ENCODE peak calls at places on chromosomes 6 and 20, in eight cellular contexts. One of them, this sample, is unnamed.
A peak's percentile ranks its signal among the peaks of the same experiment; 100 is the strongest.

GRCh38 chr6:162387723-162388382 is 339.7 kb downstream of the PRKN start:
- DNase-seq in colonic mucosa: no peak
- DNase-seq in activated B cell treated with CpG ODN at 0.5 μM for 24 hours: no peak
- DNase-seq in endothelial cell: no peak
- DNase-seq in fibroblast of lung: no peak
- DNase-seq in AG09319: no peak
- DNase-seq in Peyer's patch: no peak
- DNase-seq in lung: no peak
- DNase-seq in this sample: no peak

GRCh38 chr6:147063469-147064031 is 140.7 kb upstream of the STXBP5 start:
- DNase-seq in colonic mucosa: no peak
- DNase-seq in activated B cell treated with CpG ODN at 0.5 μM for 24 hours: no peak
- DNase-seq in endothelial cell: no peak
- DNase-seq in fibroblast of lung: peak; percentile 89
- DNase-seq in AG09319: no peak
- DNase-seq in Peyer's patch: no peak
- DNase-seq in lung: no peak
- DNase-seq in this sample: no peak

GRCh38 chr20:41078329-41078728 is 49.7 kb downstream of the TOP1 start:
- DNase-seq in colonic mucosa: no peak
- DNase-seq in activated B cell treated with CpG ODN at 0.5 μM for 24 hours: no peak
- DNase-seq in endothelial cell: no peak
- DNase-seq in fibroblast of lung: peak; percentile 70
- DNase-seq in AG09319: peak; percentile 24
- DNase-seq in Peyer's patch: no peak
- DNase-seq in lung: no peak
- DNase-seq in this sample: no peak

GRCh38 chr6:170462366-170463020 is 90.6 kb downstream of the PSMB1 start:
- DNase-seq in colonic mucosa: no peak
- DNase-seq in activated B cell treated with CpG ODN at 0.5 μM for 24 hours: no peak
- DNase-seq in endothelial cell: no peak
- DNase-seq in fibroblast of lung: no peak
- DNase-seq in AG09319: no peak
- DNase-seq in Peyer's patch: no peak
- DNase-seq in lung: no peak
- DNase-seq in this sample: no peak

GRCh38 chr20:20498081-20498861 is 130.4 kb downstream of the INSM1 start:
- DNase-seq in colonic mucosa: no peak
- DNase-seq in activated B cell treated with CpG ODN at 0.5 μM for 24 hours: no peak
- DNase-seq in endothelial cell: no peak
- DNase-seq in fibroblast of lung: peak; percentile 65
- DNase-seq in AG09319: no peak
- DNase-seq in Peyer's patch: no peak
- DNase-seq in lung: no peak
- DNase-seq in this sample: no peak

GRCh38 chr20:63100401-63100925 is 93.7 kb upstream of the BHLHE23 start:
- DNase-seq in colonic mucosa: no peak
- DNase-seq in activated B cell treated with CpG ODN at 0.5 μM for 24 hours: no peak
- DNase-seq in endothelial cell: no peak
- DNase-seq in fibroblast of lung: no peak
- DNase-seq in AG09319: no peak
- DNase-seq in Peyer's patch: peak; percentile 27
- DNase-seq in lung: no peak
- DNase-seq in this sample: peak; percentile 47

GRCh38 chr6:47134476-47135189 is 92.5 kb upstream of the ADGRF1 start:
- DNase-seq in colonic mucosa: no peak
- DNase-seq in activated B cell treated with CpG ODN at 0.5 μM for 24 hours: no peak
- DNase-seq in endothelial cell: no peak
- DNase-seq in fibroblast of lung: peak; percentile 94
- DNase-seq in AG09319: peak; percentile 84
- DNase-seq in Peyer's patch: no peak
- DNase-seq in lung: no peak
- DNase-seq in this sample: no peak

GRCh38 chr20:3727333-3728035 is 5.0 kb upstream of the HSPA12B start:
- DNase-seq in colonic mucosa: no peak
- DNase-seq in activated B cell treated with CpG ODN at 0.5 μM for 24 hours: no peak
- DNase-seq in endothelial cell: no peak
- DNase-seq in fibroblast of lung: peak; percentile 48
- DNase-seq in AG09319: peak; percentile 8
- DNase-seq in Peyer's patch: no peak
- DNase-seq in lung: no peak
- DNase-seq in this sample: no peak

GRCh38 chr6:166026586-166027126 is 141.0 kb downstream of the TBXT start:
- DNase-seq in colonic mucosa: no peak
- DNase-seq in activated B cell treated with CpG ODN at 0.5 μM for 24 hours: no peak
- DNase-seq in endothelial cell: no peak
- DNase-seq in fibroblast of lung: no peak
- DNase-seq in AG09319: no peak
- DNase-seq in Peyer's patch: no peak
- DNase-seq in lung: no peak
- DNase-seq in this sample: no peak

GRCh38 chr20:21398109-21398480 is 769 bp upstream of the NKX2-4 start:
- DNase-seq in colonic mucosa: no peak
- DNase-seq in activated B cell treated with CpG ODN at 0.5 μM for 24 hours: no peak
- DNase-seq in endothelial cell: no peak
- DNase-seq in fibroblast of lung: no peak
- DNase-seq in AG09319: no peak
- DNase-seq in Peyer's patch: no peak
- DNase-seq in lung: no peak
- DNase-seq in this sample: no peak

GRCh38 chr6:137001977-137002302 is 42.8 kb downstream of the IL20RA start:
- DNase-seq in colonic mucosa: no peak
- DNase-seq in activated B cell treated with CpG ODN at 0.5 μM for 24 hours: no peak
- DNase-seq in endothelial cell: no peak
- DNase-seq in fibroblast of lung: no peak
- DNase-seq in AG09319: no peak
- DNase-seq in Peyer's patch: no peak
- DNase-seq in lung: no peak
- DNase-seq in this sample: no peak

GRCh38 chr6:30200551-30201281 is 12.5 kb downstream of the TRIM26 start:
- DNase-seq in colonic mucosa: no peak
- DNase-seq in activated B cell treated with CpG ODN at 0.5 μM for 24 hours: no peak
- DNase-seq in endothelial cell: no peak
- DNase-seq in fibroblast of lung: no peak
- DNase-seq in AG09319: no peak
- DNase-seq in Peyer's patch: peak; percentile 75
- DNase-seq in lung: peak; percentile 28
- DNase-seq in this sample: no peak

GRCh38 chr20:37384683-37385174 is 38.8 kb downstream of the SRC start:
- DNase-seq in colonic mucosa: peak; percentile 55
- DNase-seq in activated B cell treated with CpG ODN at 0.5 μM for 24 hours: peak; percentile 87
- DNase-seq in endothelial cell: peak; percentile 84
- DNase-seq in fibroblast of lung: peak; percentile 49
- DNase-seq in AG09319: no peak
- DNase-seq in Peyer's patch: peak; percentile 85
- DNase-seq in lung: peak; percentile 57
- DNase-seq in this sample: peak; percentile 85

GRCh38 chr20:13261460-13262301 is 40.6 kb downstream of the ISM1 start:
- DNase-seq in colonic mucosa: peak; percentile 36
- DNase-seq in activated B cell treated with CpG ODN at 0.5 μM for 24 hours: no peak
- DNase-seq in endothelial cell: peak; percentile 63
- DNase-seq in fibroblast of lung: peak; percentile 62
- DNase-seq in AG09319: no peak
- DNase-seq in Peyer's patch: peak; percentile 66
- DNase-seq in lung: peak; percentile 37
- DNase-seq in this sample: no peak

GRCh38 chr6:23663652-23664051 is 462.4 kb upstream of the NRSN1 start:
- DNase-seq in colonic mucosa: no peak
- DNase-seq in activated B cell treated with CpG ODN at 0.5 μM for 24 hours: no peak
- DNase-seq in endothelial cell: no peak
- DNase-seq in fibroblast of lung: no peak
- DNase-seq in AG09319: no peak
- DNase-seq in Peyer's patch: no peak
- DNase-seq in lung: no peak
- DNase-seq in this sample: no peak

GRCh38 chr6:34723203-34723602 is 26.6 kb upstream of the ILRUN start:
- DNase-seq in colonic mucosa: no peak
- DNase-seq in activated B cell treated with CpG ODN at 0.5 μM for 24 hours: no peak
- DNase-seq in endothelial cell: no peak
- DNase-seq in fibroblast of lung: peak; percentile 41
- DNase-seq in AG09319: peak; percentile 3
- DNase-seq in Peyer's patch: no peak
- DNase-seq in lung: no peak
- DNase-seq in this sample: no peak

GRCh38 chr6:169654590-169655391 is 47.0 kb downstream of the WDR27 start:
- DNase-seq in colonic mucosa: peak; percentile 69
- DNase-seq in activated B cell treated with CpG ODN at 0.5 μM for 24 hours: no peak
- DNase-seq in endothelial cell: no peak
- DNase-seq in fibroblast of lung: peak; percentile 73
- DNase-seq in AG09319: peak; percentile 29
- DNase-seq in Peyer's patch: peak; percentile 88
- DNase-seq in lung: peak; percentile 59
- DNase-seq in this sample: no peak

GRCh38 chr20:2748551-2749342 is 51.7 kb downstream of the CPXM1 start:
- DNase-seq in colonic mucosa: no peak
- DNase-seq in activated B cell treated with CpG ODN at 0.5 μM for 24 hours: no peak
- DNase-seq in endothelial cell: no peak
- DNase-seq in fibroblast of lung: no peak
- DNase-seq in AG09319: no peak
- DNase-seq in Peyer's patch: no peak
- DNase-seq in lung: no peak
- DNase-seq in this sample: peak; percentile 65

DNA sequence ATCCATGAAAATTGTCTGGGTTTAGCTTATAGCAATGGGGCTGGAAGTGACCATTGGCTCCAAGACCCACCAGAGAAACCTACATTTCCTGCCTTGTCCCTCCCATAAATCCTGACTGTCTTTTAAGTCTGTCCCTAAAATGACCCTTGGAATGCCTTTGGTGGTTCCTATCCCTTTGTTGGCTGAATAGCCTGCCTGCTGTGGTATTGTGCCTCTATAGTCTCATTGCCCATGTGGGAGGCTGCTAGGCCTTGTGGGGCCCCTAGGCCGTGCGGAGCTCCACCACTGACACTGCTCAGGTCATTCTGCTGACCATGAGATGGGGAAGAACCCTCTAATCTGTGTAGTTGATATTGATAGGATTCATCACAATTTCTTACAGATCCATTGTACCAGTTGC is 43.3 kb downstream of the SCP2D1 start:
- DNase-seq in colonic mucosa: no peak
- DNase-seq in activated B cell treated with CpG ODN at 0.5 μM for 24 hours: no peak
- DNase-seq in endothelial cell: no peak
- DNase-seq in fibroblast of lung: no peak
- DNase-seq in AG09319: no peak
- DNase-seq in Peyer's patch: no peak
- DNase-seq in lung: no peak
- DNase-seq in this sample: no peak
- TF ChIP-seq CTCF in colonic mucosa: no peak
- TF ChIP-seq CTCF in activated B cell treated with CpG ODN at 0.5 μM for 24 hours: no peak
- TF ChIP-seq CTCF in endothelial cell: no peak
- TF ChIP-seq CTCF in fibroblast of lung: no peak
- TF ChIP-seq CTCF in AG09319: no peak
- TF ChIP-seq CTCF in Peyer's patch: no peak
- TF ChIP-seq CTCF in lung: no peak
- TF ChIP-seq CTCF in this sample: no peak

DNA sequence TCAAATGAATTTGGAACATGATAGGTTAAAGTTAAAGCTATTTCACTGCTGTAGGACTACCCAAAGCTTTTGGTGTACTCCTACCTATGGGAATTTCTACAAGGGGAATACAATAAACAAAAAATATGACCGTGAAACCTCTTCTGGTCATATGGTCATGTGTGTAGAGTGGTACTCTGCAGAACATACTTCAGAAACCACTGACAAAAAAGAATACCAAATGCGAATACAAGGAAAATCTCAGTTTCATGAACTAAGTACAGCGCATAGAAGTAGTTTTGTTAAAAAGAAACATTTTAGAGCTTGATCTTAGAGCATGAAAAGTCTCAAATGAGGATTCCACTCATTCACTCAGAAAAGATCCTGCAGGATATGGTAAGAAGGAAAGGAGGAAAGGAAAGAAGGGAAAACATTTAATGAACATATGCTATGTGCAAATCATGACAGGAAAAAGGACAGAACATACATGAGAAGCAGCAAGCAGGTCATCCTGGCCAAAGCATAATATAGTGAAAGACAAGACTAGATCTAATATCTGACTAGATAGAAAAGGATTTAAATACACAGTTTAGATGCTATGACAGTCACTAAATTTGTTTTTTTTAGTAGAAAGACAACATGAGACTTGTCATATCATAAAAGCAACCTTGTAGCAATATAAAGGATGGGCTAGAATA is 36.5 kb downstream of the SNX14 start:
- DNase-seq in colonic mucosa: no peak
- DNase-seq in activated B cell treated with CpG ODN at 0.5 μM for 24 hours: no peak
- DNase-seq in endothelial cell: no peak
- DNase-seq in fibroblast of lung: no peak
- DNase-seq in AG09319: no peak
- DNase-seq in Peyer's patch: no peak
- DNase-seq in lung: no peak
- DNase-seq in this sample: no peak
- TF ChIP-seq CTCF in colonic mucosa: no peak
- TF ChIP-seq CTCF in activated B cell treated with CpG ODN at 0.5 μM for 24 hours: no peak
- TF ChIP-seq CTCF in endothelial cell: no peak
- TF ChIP-seq CTCF in fibroblast of lung: no peak
- TF ChIP-seq CTCF in AG09319: no peak
- TF ChIP-seq CTCF in Peyer's patch: no peak
- TF ChIP-seq CTCF in lung: no peak
- TF ChIP-seq CTCF in this sample: no peak

GRCh38 chr6:93494057-93494456 is 74.7 kb upstream of the EPHA7 start:
- DNase-seq in colonic mucosa: no peak
- DNase-seq in activated B cell treated with CpG ODN at 0.5 μM for 24 hours: no peak
- DNase-seq in endothelial cell: no peak
- DNase-seq in fibroblast of lung: no peak
- DNase-seq in AG09319: no peak
- DNase-seq in Peyer's patch: no peak
- DNase-seq in lung: no peak
- DNase-seq in this sample: no peak
- TF ChIP-seq CTCF in colonic mucosa: no peak
- TF ChIP-seq CTCF in activated B cell treated with CpG ODN at 0.5 μM for 24 hours: no peak
- TF ChIP-seq CTCF in endothelial cell: no peak
- TF ChIP-seq CTCF in fibroblast of lung: no peak
- TF ChIP-seq CTCF in AG09319: no peak
- TF ChIP-seq CTCF in Peyer's patch: no peak
- TF ChIP-seq CTCF in lung: no peak
- TF ChIP-seq CTCF in this sample: no peak

DNA sequence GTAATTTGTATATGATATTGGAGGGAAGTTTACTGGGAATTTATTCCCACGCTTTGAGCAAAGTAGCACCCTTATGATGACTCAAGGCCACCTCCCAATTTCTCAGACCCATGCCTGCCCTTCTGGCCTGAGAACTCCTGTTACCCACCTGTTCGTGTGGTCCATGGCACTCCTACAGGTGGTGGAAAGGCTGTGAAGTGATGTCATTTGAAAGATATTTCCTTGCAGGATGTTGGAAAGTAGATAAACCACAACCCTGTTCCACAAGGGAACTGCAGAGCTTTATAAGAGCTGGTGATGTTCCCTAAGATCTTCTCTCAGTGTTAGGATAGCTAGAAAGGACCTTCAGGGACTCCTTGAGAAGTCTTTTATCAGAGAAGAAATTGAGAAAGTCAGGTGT is 70.5 kb downstream of the ADGRG6 start:
- DNase-seq in colonic mucosa: no peak
- DNase-seq in activated B cell treated with CpG ODN at 0.5 μM for 24 hours: no peak
- DNase-seq in endothelial cell: no peak
- DNase-seq in fibroblast of lung: no peak
- DNase-seq in AG09319: no peak
- DNase-seq in Peyer's patch: no peak
- DNase-seq in lung: no peak
- DNase-seq in this sample: no peak
- TF ChIP-seq CTCF in colonic mucosa: no peak
- TF ChIP-seq CTCF in activated B cell treated with CpG ODN at 0.5 μM for 24 hours: no peak
- TF ChIP-seq CTCF in endothelial cell: no peak
- TF ChIP-seq CTCF in fibroblast of lung: no peak
- TF ChIP-seq CTCF in AG09319: no peak
- TF ChIP-seq CTCF in Peyer's patch: no peak
- TF ChIP-seq CTCF in lung: no peak
- TF ChIP-seq CTCF in this sample: no peak

GRCh38 chr6:129150476-129150875 is 267.5 kb downstream of the LAMA2 start:
- DNase-seq in colonic mucosa: no peak
- DNase-seq in activated B cell treated with CpG ODN at 0.5 μM for 24 hours: no peak
- DNase-seq in endothelial cell: no peak
- DNase-seq in fibroblast of lung: no peak
- DNase-seq in AG09319: no peak
- DNase-seq in Peyer's patch: no peak
- DNase-seq in lung: no peak
- DNase-seq in this sample: no peak
- TF ChIP-seq CTCF in colonic mucosa: no peak
- TF ChIP-seq CTCF in activated B cell treated with CpG ODN at 0.5 μM for 24 hours: no peak
- TF ChIP-seq CTCF in endothelial cell: no peak
- TF ChIP-seq CTCF in fibroblast of lung: no peak
- TF ChIP-seq CTCF in AG09319: no peak
- TF ChIP-seq CTCF in Peyer's patch: no peak
- TF ChIP-seq CTCF in lung: no peak
- TF ChIP-seq CTCF in this sample: no peak

This sample was measured in type B pancreatic cell.